ENCODE peak calls at places on chromosomes 16 and 17, in six cellular contexts. X is thoracic aorta; J is glutamatergic neuron; O is GM12864; S is activated CD8-positive, alpha-beta T cell treated with anti-CD3 and anti-CD28 coated beads for 36 hours; A is heart right ventricle. W is an unnamed sample.
A peak's percentile ranks its signal among the peaks of the same experiment; 100 is the strongest.

GRCh38 chr17:1779571-1780074 is 17.8 kb downstream of the SERPINF1 start:
- DNase-seq in X (no peak), J (no peak), O (no peak), S (no peak), A (peak; percentile 58), W (no peak)

GRCh38 chr17:2929881-2930533 is 133.4 kb downstream of the OR1D5 start:
- DNase-seq in X (no peak), J (peak; percentile 86), O (no peak), S (peak; percentile 49), A (no peak), W (peak; percentile 70)

GRCh38 chr16:4693956-4694663 is 748 bp downstream of the NUDT16L1 start:
- DNase-seq in X (no peak), J (no peak), O (no peak), S (peak; percentile 50), A (peak; percentile 58), W (peak; percentile 89)

GRCh38 chr16:12231666-12232065 is 255.1 kb downstream of the SNX29 start:
- DNase-seq in X (no peak), J (no peak), O (no peak), S (no peak), A (no peak), W (no peak)

GRCh38 chr16:4450921-4451619 is 23.4 kb downstream of the NMRAL1 start:
- DNase-seq in X (no peak), J (peak; percentile 46), O (no peak), S (no peak), A (no peak), W (no peak)

GRCh38 chr17:27965224-27965623 is 72.1 kb upstream of the LYRM9 start:
- DNase-seq in X (no peak), J (no peak), O (no peak), S (no peak), A (no peak), W (no peak)

GRCh38 chr16:2895813-2896212 is 12.8 kb downstream of the FLYWCH2 start:
- DNase-seq in X (no peak), J (no peak), O (no peak), S (no peak), A (no peak), W (no peak)

GRCh38 chr16:73232555-73233422 is 184.9 kb upstream of the ZFHX3 start:
- DNase-seq in X (no peak), J (no peak), O (no peak), S (no peak), A (peak; percentile 21), W (no peak)

GRCh38 chr17:75549246-75550138 is 24.0 kb downstream of the LLGL2 start:
- DNase-seq in X (no peak), J (no peak), O (no peak), S (no peak), A (no peak), W (no peak)

GRCh38 chr16:11297492-11298142 is 16.5 kb upstream of the PRM1 start:
- DNase-seq in X (peak; percentile 8), J (peak; percentile 53), O (peak; percentile 71), S (peak; percentile 85), A (peak; percentile 76), W (peak; percentile 67)

GRCh38 chr17:77608431-77608830 is 350.1 kb upstream of the TNRC6C start:
- DNase-seq in X (no peak), J (no peak), O (no peak), S (no peak), A (no peak), W (no peak)

GRCh38 chr17:6936370-6937028 is 59.4 kb upstream of the ALOX12 start:
- DNase-seq in X (no peak), J (no peak), O (no peak), S (no peak), A (no peak), W (no peak)

GRCh38 chr17:81429813-81430510 is 34.7 kb downstream of the BAHCC1 start:
- DNase-seq in X (no peak), J (no peak), O (no peak), S (no peak), A (peak; percentile 60), W (no peak)

GRCh38 chr16:3553138-3553923 is 23.9 kb downstream of the NLRC3 start:
- DNase-seq in X (no peak), J (no peak), O (no peak), S (no peak), A (no peak), W (no peak)

GRCh38 chr17:76202516-76202915 is 37.8 kb downstream of the RNF157 start:
- DNase-seq in X (no peak), J (no peak), O (no peak), S (no peak), A (no peak), W (no peak)

GRCh38 chr17:29732209-29732608 is 109.5 kb upstream of the CORO6 start:
- DNase-seq in X (no peak), J (no peak), O (no peak), S (no peak), A (no peak), W (no peak)

GRCh38 chr17:57255776-57256681 is at the start of gene MSI2:
- DNase-seq in X (peak; percentile 83), J (peak; percentile 85), O (peak; percentile 66), S (peak; percentile 91), A (peak; percentile 94), W (peak; percentile 85)

GRCh38 chr17:5861246-5861645 is 208.9 kb upstream of the WSCD1 start:
- DNase-seq in X (no peak), J (no peak), O (no peak), S (no peak), A (no peak), W (no peak)

GRCh38 chr16:70594569-70594968 is 51.8 kb upstream of the IL34 start:
- DNase-seq in X (no peak), J (no peak), O (no peak), S (no peak), A (no peak), W (no peak)

GRCh38 chr16:73054131-73054496 is 6.2 kb upstream of the ZFHX3 start:
- DNase-seq in X (no peak), J (no peak), O (no peak), S (no peak), A (no peak), W (no peak)

GRCh38 chr17:30095507-30096244 is 20.9 kb upstream of the NSRP1 start:
- DNase-seq in X (no peak), J (no peak), O (no peak), S (no peak), A (no peak), W (peak; percentile 36)

GRCh38 chr16:69798466-69798865 is 36.3 kb downstream of the WWP2 start:
- DNase-seq in X (no peak), J (peak; percentile 20), O (no peak), S (no peak), A (no peak), W (no peak)

GRCh38 chr17:52648995-52649394 is 490.5 kb upstream of the CA10 start:
- DNase-seq in X (no peak), J (no peak), O (no peak), S (no peak), A (no peak), W (no peak)

GRCh38 chr17:36671144-36671543 is 69.8 kb downstream of the MRM1 start:
- DNase-seq in X (no peak), J (no peak), O (no peak), S (no peak), A (no peak), W (no peak)

GRCh38 chr16:87229230-87230192 is 87.7 kb downstream of the C16orf95 start:
- DNase-seq in X (no peak), J (no peak), O (no peak), S (no peak), A (no peak), W (no peak)

DNA sequence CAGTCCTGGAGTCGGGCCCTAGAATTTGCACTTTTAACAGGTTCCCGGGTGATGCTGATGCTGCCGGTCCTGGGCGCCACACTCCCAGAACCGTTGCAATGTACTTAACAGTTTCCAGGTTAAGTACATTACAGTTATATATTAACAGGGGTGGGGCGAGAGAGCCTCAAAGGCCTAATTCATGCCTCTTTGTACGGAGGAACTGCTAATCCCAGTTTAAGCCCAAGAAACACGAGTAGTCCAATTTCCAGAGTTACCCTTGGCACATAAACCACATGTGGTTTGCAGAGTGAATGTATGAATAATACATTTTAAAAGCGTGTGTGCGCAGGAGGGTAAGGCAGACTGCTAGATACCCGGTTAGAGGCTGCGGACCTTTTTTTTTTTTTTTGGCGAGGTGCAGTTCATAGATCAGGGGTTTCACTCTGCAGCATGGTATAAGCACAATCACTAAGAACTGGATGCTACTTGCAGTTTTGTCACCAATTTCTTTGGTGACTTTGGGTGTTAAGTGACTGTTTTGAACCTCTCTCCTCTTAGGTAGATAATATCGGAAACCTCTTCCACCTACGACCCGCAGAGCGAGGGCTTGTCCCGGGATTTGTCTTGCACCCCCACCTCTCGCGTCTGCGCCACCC is 714 bp downstream of the COX11 start:
- DNase-seq in X (no peak), J (no peak), O (no peak), S (peak; percentile 39), A (no peak), W (peak; percentile 35)
- TF ChIP-seq CTCF in X (no peak), J (no peak), O (peak; percentile 53), S (no peak), A (no peak), W (no peak)

GRCh38 chr16:77376358-77376757 is 58.5 kb downstream of the ADAMTS18 start:
- DNase-seq in X (no peak), J (no peak), O (no peak), S (peak; percentile 36), A (no peak), W (peak; percentile 27)
- TF ChIP-seq CTCF in X (no peak), J (no peak), O (peak; percentile 72), S (no peak), A (no peak), W (peak; percentile 47)

DNA sequence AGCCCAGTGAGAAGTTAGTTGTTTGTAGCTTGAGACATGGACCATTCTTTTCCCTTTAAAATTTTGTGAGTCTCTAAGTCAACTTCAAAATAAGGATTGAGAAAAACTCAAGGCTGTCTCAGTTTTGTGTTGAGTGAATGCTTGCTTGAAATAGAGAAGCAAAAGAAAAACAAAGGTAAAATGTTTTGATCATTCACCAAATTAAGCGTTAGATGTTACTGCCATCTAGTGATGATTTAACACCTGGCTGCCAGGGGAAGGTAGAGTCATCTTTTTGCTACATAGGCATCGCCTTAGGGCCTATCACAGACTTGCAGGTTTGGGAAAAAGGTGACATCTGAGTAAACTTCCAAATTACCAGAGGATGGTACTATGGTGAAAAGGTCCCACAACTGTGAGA is 74.4 kb downstream of the PCTP start:
- DNase-seq in X (no peak), J (no peak), O (no peak), S (no peak), A (no peak), W (no peak)
- TF ChIP-seq CTCF in X (no peak), J (no peak), O (peak; percentile 14), S (peak; percentile 28), A (peak; percentile 45), W (peak; percentile 37)

DNA sequence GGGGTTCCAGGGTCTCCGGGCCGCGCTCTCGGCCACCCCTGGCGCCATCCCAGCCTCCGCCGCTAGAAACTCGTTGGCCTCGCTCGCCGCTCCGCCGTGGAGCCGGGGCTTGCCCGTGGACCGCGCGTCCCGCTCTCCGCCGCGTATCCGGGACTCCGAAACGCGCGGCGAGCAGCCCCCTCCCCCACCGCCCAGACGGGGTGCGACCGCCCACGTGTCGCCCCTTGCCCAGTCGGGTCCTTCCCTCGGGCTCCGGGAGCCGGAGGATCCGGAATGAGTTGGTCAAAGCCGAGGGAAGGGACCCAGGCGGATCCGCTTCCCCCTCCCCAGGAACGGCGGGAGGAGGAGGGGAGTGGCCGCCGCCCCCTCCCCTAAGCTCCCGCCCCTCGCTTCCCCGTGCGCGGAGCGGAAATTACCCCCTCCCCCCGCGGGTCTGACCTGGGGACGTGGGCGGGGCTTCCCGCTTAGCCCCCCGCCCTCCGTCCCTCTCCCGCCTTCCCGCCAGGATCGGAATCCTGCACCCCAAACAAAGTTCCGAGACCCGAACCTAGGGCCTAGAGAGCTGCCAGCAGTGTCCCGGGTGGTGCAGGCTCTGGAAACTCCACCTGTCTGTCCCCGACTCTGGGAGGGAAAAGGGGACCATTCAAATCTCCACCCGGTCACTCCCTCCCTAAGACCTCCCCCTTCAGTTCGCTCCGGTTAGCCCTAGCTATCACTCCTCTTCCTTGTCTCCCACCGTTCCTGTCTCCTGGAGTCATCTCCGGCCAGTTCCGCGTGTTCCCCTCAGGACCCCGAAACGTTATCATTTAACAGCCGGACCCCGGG is 1.1 kb upstream of the IGF2BP1 start:
- DNase-seq in X (no peak), J (peak; percentile 90), O (no peak), S (no peak), A (no peak), W (peak; percentile 61)
- TF ChIP-seq CTCF in X (no peak), J (no peak), O (no peak), S (no peak), A (no peak), W (no peak)